ENCODE peak calls at places on chromosome X, in four cellular contexts. One of them, this sample, is unnamed.
A peak's percentile ranks its signal among the peaks of the same experiment; 100 is the strongest.

GRCh38 chrX:7789200-7789599 is 53.8 kb upstream of the VCX start:
- DNase-seq in heart left ventricle: no peak
- DNase-seq in amniotic stem cell: no peak
- DNase-seq in stimulated activated CD8-positive, alpha-beta memory T cell treated with anti-CD3 and anti-CD28 coated beads, Interleukin-4, amount 100 ng/mL, for 48 hours: no peak
- DNase-seq in this sample: no peak

GRCh38 chrX:118770133-118770760 is 42.8 kb downstream of the IL13RA1 start:
- DNase-seq in heart left ventricle: no peak
- DNase-seq in amniotic stem cell: no peak
- DNase-seq in stimulated activated CD8-positive, alpha-beta memory T cell treated with anti-CD3 and anti-CD28 coated beads, Interleukin-4, amount 100 ng/mL, for 48 hours: no peak
- DNase-seq in this sample: no peak

GRCh38 chrX:151828434-151829080 is 84.1 kb upstream of the MAGEA4 start:
- DNase-seq in heart left ventricle: no peak
- DNase-seq in amniotic stem cell: no peak
- DNase-seq in stimulated activated CD8-positive, alpha-beta memory T cell treated with anti-CD3 and anti-CD28 coated beads, Interleukin-4, amount 100 ng/mL, for 48 hours: no peak
- DNase-seq in this sample: no peak

GRCh38 chrX:633043-633654 is 2.6 kb downstream of the SHOX start:
- DNase-seq in heart left ventricle: no peak
- DNase-seq in amniotic stem cell: no peak
- DNase-seq in stimulated activated CD8-positive, alpha-beta memory T cell treated with anti-CD3 and anti-CD28 coated beads, Interleukin-4, amount 100 ng/mL, for 48 hours: no peak
- DNase-seq in this sample: no peak

GRCh38 chrX:110156167-110156754 is 153.3 kb downstream of the TMEM164 start:
- DNase-seq in heart left ventricle: no peak
- DNase-seq in amniotic stem cell: no peak
- DNase-seq in stimulated activated CD8-positive, alpha-beta memory T cell treated with anti-CD3 and anti-CD28 coated beads, Interleukin-4, amount 100 ng/mL, for 48 hours: no peak
- DNase-seq in this sample: no peak

GRCh38 chrX:150587585-150588503 is 19.4 kb downstream of the MTM1 start:
- DNase-seq in heart left ventricle: no peak
- DNase-seq in amniotic stem cell: no peak
- DNase-seq in stimulated activated CD8-positive, alpha-beta memory T cell treated with anti-CD3 and anti-CD28 coated beads, Interleukin-4, amount 100 ng/mL, for 48 hours: peak; percentile 61
- DNase-seq in this sample: peak; percentile 33

GRCh38 chrX:152817082-152817744 is 13.3 kb downstream of the CETN2 start:
- DNase-seq in heart left ventricle: no peak
- DNase-seq in amniotic stem cell: no peak
- DNase-seq in stimulated activated CD8-positive, alpha-beta memory T cell treated with anti-CD3 and anti-CD28 coated beads, Interleukin-4, amount 100 ng/mL, for 48 hours: no peak
- DNase-seq in this sample: peak; percentile 24

GRCh38 chrX:81411517-81411916 is 209.6 kb downstream of the SH3BGRL start:
- DNase-seq in heart left ventricle: no peak
- DNase-seq in amniotic stem cell: no peak
- DNase-seq in stimulated activated CD8-positive, alpha-beta memory T cell treated with anti-CD3 and anti-CD28 coated beads, Interleukin-4, amount 100 ng/mL, for 48 hours: no peak
- DNase-seq in this sample: no peak

GRCh38 chrX:108198420-108198819 is 106.8 kb downstream of the ATG4A start:
- DNase-seq in heart left ventricle: no peak
- DNase-seq in amniotic stem cell: no peak
- DNase-seq in stimulated activated CD8-positive, alpha-beta memory T cell treated with anti-CD3 and anti-CD28 coated beads, Interleukin-4, amount 100 ng/mL, for 48 hours: no peak
- DNase-seq in this sample: no peak

GRCh38 chrX:48924270-48924669 is 5.4 kb upstream of the PIM2 start:
- DNase-seq in heart left ventricle: no peak
- DNase-seq in amniotic stem cell: no peak
- DNase-seq in stimulated activated CD8-positive, alpha-beta memory T cell treated with anti-CD3 and anti-CD28 coated beads, Interleukin-4, amount 100 ng/mL, for 48 hours: no peak
- DNase-seq in this sample: no peak

GRCh38 chrX:85994787-85995186 is 52.6 kb downstream of the CHM start:
- DNase-seq in heart left ventricle: no peak
- DNase-seq in amniotic stem cell: no peak
- DNase-seq in stimulated activated CD8-positive, alpha-beta memory T cell treated with anti-CD3 and anti-CD28 coated beads, Interleukin-4, amount 100 ng/mL, for 48 hours: no peak
- DNase-seq in this sample: no peak

GRCh38 chrX:68675466-68675865 is 28.0 kb downstream of the STARD8 start:
- DNase-seq in heart left ventricle: no peak
- DNase-seq in amniotic stem cell: no peak
- DNase-seq in stimulated activated CD8-positive, alpha-beta memory T cell treated with anti-CD3 and anti-CD28 coated beads, Interleukin-4, amount 100 ng/mL, for 48 hours: no peak
- DNase-seq in this sample: no peak

GRCh38 chrX:68822641-68823410 is 6.0 kb upstream of the EFNB1 start:
- DNase-seq in heart left ventricle: peak; percentile 56
- DNase-seq in amniotic stem cell: no peak
- DNase-seq in stimulated activated CD8-positive, alpha-beta memory T cell treated with anti-CD3 and anti-CD28 coated beads, Interleukin-4, amount 100 ng/mL, for 48 hours: no peak
- DNase-seq in this sample: peak; percentile 29

GRCh38 chrX:53279296-53280237 is 1.8 kb downstream of the IQSEC2 start:
- DNase-seq in heart left ventricle: no peak
- DNase-seq in amniotic stem cell: no peak
- DNase-seq in stimulated activated CD8-positive, alpha-beta memory T cell treated with anti-CD3 and anti-CD28 coated beads, Interleukin-4, amount 100 ng/mL, for 48 hours: no peak
- DNase-seq in this sample: no peak

GRCh38 chrX:1492421-1493012 is 39.8 kb upstream of the ASMTL start:
- DNase-seq in heart left ventricle: no peak
- DNase-seq in amniotic stem cell: no peak
- DNase-seq in stimulated activated CD8-positive, alpha-beta memory T cell treated with anti-CD3 and anti-CD28 coated beads, Interleukin-4, amount 100 ng/mL, for 48 hours: peak; percentile 21
- DNase-seq in this sample: no peak

GRCh38 chrX:71195959-71196727 is 26.9 kb upstream of the GJB1 start:
- DNase-seq in heart left ventricle: no peak
- DNase-seq in amniotic stem cell: no peak
- DNase-seq in stimulated activated CD8-positive, alpha-beta memory T cell treated with anti-CD3 and anti-CD28 coated beads, Interleukin-4, amount 100 ng/mL, for 48 hours: no peak
- DNase-seq in this sample: no peak

GRCh38 chrX:10755477-10756334 is 135.3 kb upstream of the MID1 start:
- DNase-seq in heart left ventricle: no peak
- DNase-seq in amniotic stem cell: no peak
- DNase-seq in stimulated activated CD8-positive, alpha-beta memory T cell treated with anti-CD3 and anti-CD28 coated beads, Interleukin-4, amount 100 ng/mL, for 48 hours: no peak
- DNase-seq in this sample: peak; percentile 31

GRCh38 chrX:105752334-105752733 is 70.0 kb upstream of the NRK start:
- DNase-seq in heart left ventricle: no peak
- DNase-seq in amniotic stem cell: no peak
- DNase-seq in stimulated activated CD8-positive, alpha-beta memory T cell treated with anti-CD3 and anti-CD28 coated beads, Interleukin-4, amount 100 ng/mL, for 48 hours: no peak
- DNase-seq in this sample: no peak